ENCODE peak calls at places on chromosomes 2 and 18, in four cellular contexts. M, S, K and Y are unnamed samples.

GRCh38 chr2:119723121-119723635 is 36.5 kb upstream of the PTPN4 start:
- DNase-seq in M (no peak), S (no peak), K (no peak), Y (peak; percentile 67)

GRCh38 chr18:49612515-49613033 is 50.7 kb downstream of the LIPG start:
- DNase-seq in M (no peak), S (no peak), K (no peak), Y (no peak)

GRCh38 chr2:212537311-212538155 is 1.1 kb downstream of the ERBB4 start:
- DNase-seq in M (no peak), S (peak; percentile 47), K (no peak), Y (peak; percentile 21)

GRCh38 chr18:74292541-74292858 is 737 bp upstream of the CYB5A start:
- DNase-seq in M (no peak), S (no peak), K (no peak), Y (peak; percentile 13)

GRCh38 chr2:154855113-154855512 is 156.6 kb downstream of the KCNJ3 start:
- DNase-seq in M (no peak), S (no peak), K (no peak), Y (no peak)

GRCh38 chr2:159151198-159152118 is 135.0 kb downstream of the WDSUB1 start:
- DNase-seq in M (no peak), S (no peak), K (no peak), Y (no peak)

GRCh38 chr18:75658330-75658729 is 230.8 kb upstream of the SMIM21 start:
- DNase-seq in M (no peak), S (no peak), K (no peak), Y (no peak)

GRCh38 chr2:120921457-120921856 is 185.8 kb downstream of the GLI2 start:
- DNase-seq in M (no peak), S (no peak), K (no peak), Y (no peak)

GRCh38 chr2:11930211-11930761 is 183.9 kb downstream of the LPIN1 start:
- DNase-seq in M (no peak), S (no peak), K (no peak), Y (peak; percentile 27)

GRCh38 chr2:10619643-10620042 is 70.1 kb downstream of the NOL10 start:
- DNase-seq in M (no peak), S (no peak), K (no peak), Y (no peak)

GRCh38 chr2:168687314-168687713 is 115.1 kb upstream of the NOSTRIN start:
- DNase-seq in M (peak; percentile 20), S (peak; percentile 20), K (no peak), Y (peak; percentile 41)

GRCh38 chr2:127591221-127591923 is 54.6 kb upstream of the GPR17 start:
- DNase-seq in M (peak; percentile 63), S (peak; percentile 45), K (no peak), Y (peak; percentile 57)

GRCh38 chr2:196341318-196341841 is 170.0 kb upstream of the STK17B start:
- DNase-seq in M (no peak), S (no peak), K (no peak), Y (no peak)

GRCh38 chr2:159060518-159060917 is 92.1 kb downstream of the TANC1 start:
- DNase-seq in M (no peak), S (no peak), K (no peak), Y (no peak)

GRCh38 chr2:172087780-172088244 is 2.5 kb downstream of the DLX1 start:
- DNase-seq in M (no peak), S (no peak), K (no peak), Y (no peak)

GRCh38 chr2:164061129-164061746 is 325.4 kb upstream of the FIGN start:
- DNase-seq in M (no peak), S (peak; percentile 26), K (no peak), Y (peak; percentile 58)

GRCh38 chr2:127733113-127733815 is 32.0 kb downstream of the SFT2D3 start:
- DNase-seq in M (no peak), S (no peak), K (no peak), Y (no peak)

GRCh38 chr2:212904646-212905045 is 246.8 kb downstream of the IKZF2 start:
- DNase-seq in M (no peak), S (no peak), K (no peak), Y (no peak)

GRCh38 chr2:35410431-35411061 is 945.0 kb upstream of the CRIM1 start:
- DNase-seq in M (peak; percentile 26), S (peak; percentile 12), K (peak; percentile 4), Y (peak; percentile 68)

GRCh38 chr2:20040489-20041172 is 10.8 kb downstream of the LAPTM4A start:
- DNase-seq in M (no peak), S (no peak), K (no peak), Y (no peak)

GRCh38 chr2:71609958-71610357 is 156.6 kb downstream of the DYSF start:
- DNase-seq in M (no peak), S (no peak), K (peak; percentile 23), Y (peak; percentile 71)

GRCh38 chr2:26640781-26641564 is at the start of gene CIB4:
- DNase-seq in M (no peak), S (no peak), K (no peak), Y (no peak)

GRCh38 chr2:71466301-71467179 is 13.2 kb downstream of the DYSF start:
- DNase-seq in M (no peak), S (peak; percentile 23), K (no peak), Y (no peak)

GRCh38 chr2:126668254-126668653 is 12.3 kb downstream of the GYPC start:
- DNase-seq in M (no peak), S (no peak), K (no peak), Y (no peak)

GRCh38 chr2:181070119-181070833 is 89.9 kb downstream of the UBE2E3 start:
- DNase-seq in M (no peak), S (no peak), K (peak; percentile 11), Y (no peak)

GRCh38 chr2:7034313-7034712 is 117.1 kb downstream of the RNF144A start:
- DNase-seq in M (no peak), S (no peak), K (no peak), Y (no peak)

GRCh38 chr18:9841752-9842151 is 44.0 kb upstream of the TXNDC2 start:
- DNase-seq in M (no peak), S (no peak), K (no peak), Y (no peak)

GRCh38 chr2:147888665-147889064 is 43.8 kb downstream of the ACVR2A start:
- DNase-seq in M (no peak), S (no peak), K (no peak), Y (no peak)

GRCh38 chr18:48672671-48673340 is 134.0 kb downstream of the CTIF start:
- DNase-seq in M (no peak), S (no peak), K (no peak), Y (no peak)

GRCh38 chr18:78740876-78741275 is 238.7 kb upstream of the SALL3 start:
- DNase-seq in M (no peak), S (no peak), K (no peak), Y (no peak)

GRCh38 chr2:216694201-216694825 is 1.0 kb downstream of the IGFBP5 start:
- DNase-seq in M (peak; percentile 44), S (peak; percentile 70), K (no peak), Y (peak; percentile 14)